ENCODE peak calls at places on chromosomes 1 and 21, in ten cellular contexts. M is stimulated activated CD4-positive, alpha-beta T cell treated with anti-CD3 and anti-CD28 coated beads, TNF-alpha, amount 100 ng/mL, for 24 hours; R is neural crest cell; V is mammary epithelial cell; W is progenitor cell of endocrine pancreas; D is H54; U is NCI-H2227 treated with DMSO at 0.1 percent for 48 hours; Z is kidney glomerular epithelial cell; F is activated CD4-positive, alpha-beta T cell treated with anti-CD3 and anti-CD28 coated beads for 36 hours; H is GM10248. N is an unnamed sample.
A peak's percentile ranks its signal among the peaks of the same experiment; 100 is the strongest.

GRCh38 chr1:5447479-5448070 is 544.6 kb downstream of the NPHP4 start:
- DNase-seq in U (no peak), Z (no peak), M (no peak), D (no peak), R (no peak), W (no peak), H (no peak), F (no peak), V (no peak), N (no peak)

GRCh38 chr1:209899948-209900347 is 38.1 kb upstream of the SYT14 start:
- DNase-seq in R (no peak), V (no peak), M (no peak), W (no peak), U (no peak), Z (no peak), F (peak; percentile 61), D (no peak), H (peak; percentile 37), N (no peak)

GRCh38 chr1:229907884-229908633 is 159.0 kb upstream of the GALNT2 start:
- DNase-seq in D (no peak), W (no peak), Z (no peak), V (no peak), M (no peak), R (no peak), F (no peak), H (no peak), U (peak; percentile 8), N (no peak)

GRCh38 chr1:23763040-23763577 is 15.1 kb upstream of the PITHD1 start:
- DNase-seq in F (no peak), U (no peak), H (no peak), W (no peak), R (no peak), Z (no peak), D (no peak), M (no peak), V (no peak), N (no peak)

GRCh38 chr1:227092054-227092453 is 152.0 kb downstream of the COQ8A start:
- DNase-seq in U (no peak), M (no peak), F (no peak), H (no peak), V (peak; percentile 28), D (no peak), W (no peak), Z (no peak), R (no peak), N (no peak)

GRCh38 chr1:62362952-62363325 is 43.7 kb upstream of the KANK4 start:
- DNase-seq in R (no peak), D (no peak), M (no peak), H (no peak), W (no peak), U (no peak), F (no peak), Z (no peak), V (peak; percentile 10), N (no peak)

GRCh38 chr1:33854091-33854490 is 9.8 kb upstream of the HMGB4 start:
- DNase-seq in D (no peak), Z (no peak), U (no peak), H (no peak), M (no peak), W (no peak), F (no peak), V (no peak), R (no peak), N (no peak)

GRCh38 chr1:14804626-14805025 is 206.1 kb downstream of the KAZN start:
- DNase-seq in H (no peak), M (no peak), V (no peak), Z (no peak), R (no peak), F (peak; percentile 10), D (peak; percentile 12), W (no peak), U (no peak), N (no peak)

GRCh38 chr1:165610866-165611265 is 20.2 kb upstream of the MGST3 start:
- DNase-seq in V (no peak), H (no peak), M (no peak), F (no peak), W (no peak), R (no peak), D (no peak), Z (no peak), U (no peak), N (no peak)

GRCh38 chr1:55747285-55747890 is 532.2 kb upstream of the USP24 start:
- DNase-seq in M (no peak), U (no peak), R (no peak), W (no peak), H (no peak), D (no peak), Z (no peak), V (no peak), F (no peak), N (no peak)

GRCh38 chr1:29256395-29256794 is 20.1 kb downstream of the PTPRU start:
- DNase-seq in R (no peak), Z (no peak), U (no peak), W (no peak), D (no peak), M (no peak), F (no peak), H (no peak), V (no peak), N (no peak)

GRCh38 chr1:10217748-10218441 is 7.5 kb downstream of the KIF1B start:
- DNase-seq in D (no peak), F (peak; percentile 10), R (no peak), Z (peak; percentile 35), H (no peak), M (no peak), W (no peak), U (no peak), V (peak; percentile 34), N (no peak)

GRCh38 chr1:182889997-182890396 is 50.9 kb downstream of the DHX9 start:
- DNase-seq in Z (no peak), M (no peak), W (no peak), D (no peak), H (no peak), V (no peak), R (no peak), U (no peak), F (peak; percentile 43), N (no peak)

GRCh38 chr1:148362141-148362929 is 120.8 kb downstream of the PPIAL4G start:
- DNase-seq in W (no peak), Z (peak; percentile 21), H (no peak), V (peak; percentile 64), D (no peak), R (no peak), F (peak; percentile 75), M (no peak), U (no peak), N (peak; percentile 57)

GRCh38 chr1:115596080-115596795 is 45.5 kb upstream of the VANGL1 start:
- DNase-seq in M (no peak), H (no peak), F (no peak), U (no peak), V (no peak), Z (no peak), R (no peak), W (no peak), D (no peak), N (no peak)

GRCh38 chr1:38062361-38063288 is 16.0 kb upstream of the POU3F1 start:
- DNase-seq in M (no peak), U (peak; percentile 68), D (no peak), H (no peak), W (no peak), Z (no peak), R (no peak), F (no peak), V (no peak), N (no peak)

GRCh38 chr1:192878249-192878648 is 69.4 kb downstream of the RGS2 start:
- DNase-seq in W (no peak), F (no peak), M (no peak), V (no peak), Z (no peak), H (no peak), R (no peak), U (no peak), D (no peak), N (no peak)

GRCh38 chr1:25001125-25001915 is 71.2 kb upstream of the RUNX3 start:
- DNase-seq in F (no peak), M (no peak), R (no peak), W (no peak), V (no peak), U (no peak), H (no peak), Z (no peak), D (no peak), N (no peak)

GRCh38 chr1:230807551-230808267 is 60.5 kb downstream of the CAPN9 start:
- DNase-seq in F (no peak), D (no peak), M (no peak), R (no peak), V (no peak), W (no peak), H (no peak), Z (no peak), U (no peak), N (peak; percentile 29)

GRCh38 chr1:156709743-156710489 is 4.5 kb upstream of the CRABP2 start:
- DNase-seq in M (no peak), R (no peak), U (peak; percentile 21), Z (peak; percentile 37), W (no peak), F (no peak), H (no peak), V (peak; percentile 90), D (peak; percentile 80), N (no peak)

GRCh38 chr1:203045821-203046594 is 19.7 kb downstream of the PPFIA4 start:
- DNase-seq in F (no peak), R (no peak), W (no peak), H (no peak), U (no peak), D (no peak), M (no peak), V (no peak), Z (no peak), N (no peak)

GRCh38 chr21:16969636-16970035 is 543.2 kb upstream of the CXADR start:
- DNase-seq in H (no peak), Z (no peak), M (no peak), D (no peak), U (no peak), V (no peak), R (no peak), W (no peak), F (no peak), N (no peak)

GRCh38 chr1:201119206-201119814 is 7.1 kb upstream of the CACNA1S start:
- DNase-seq in U (no peak), D (peak; percentile 82), Z (peak; percentile 5), W (peak; percentile 24), R (peak; percentile 69), F (peak; percentile 82), M (peak; percentile 34), V (no peak), H (peak; percentile 53), N (peak; percentile 72)

N was measured in ecto neural progenitor cell.